ENCODE peak calls at places on chromosomes 3 and 15, in four cellular contexts. U, Y, R and W are unnamed samples.

GRCh38 chr3:80771085-80771484 is 990.4 kb downstream of the GBE1 start:
- DNase-seq in U (no peak), Y (peak; percentile 46), R (no peak), W (no peak)

GRCh38 chr3:178634975-178635374 is 98.7 kb downstream of the KCNMB2 start:
- DNase-seq in U (no peak), Y (no peak), R (no peak), W (no peak)

GRCh38 chr3:52046186-52046913 is 10.0 kb downstream of the DUSP7 start:
- DNase-seq in U (no peak), Y (no peak), R (no peak), W (no peak)

GRCh38 chr15:58980351-58980939 is 7.0 kb upstream of the RNF111 start:
- DNase-seq in U (no peak), Y (no peak), R (peak; percentile 65), W (peak; percentile 37)

GRCh38 chr15:77672110-77672509 is 39.4 kb upstream of the LINGO1 start:
- DNase-seq in U (no peak), Y (no peak), R (no peak), W (no peak)

GRCh38 chr3:153090973-153091372 is 71.1 kb upstream of the RAP2B start:
- DNase-seq in U (no peak), Y (no peak), R (no peak), W (peak; percentile 43)

GRCh38 chr15:39851505-39852082 is 68.5 kb downstream of the GPR176 start:
- DNase-seq in U (peak; percentile 52), Y (no peak), R (no peak), W (no peak)

GRCh38 chr15:99282129-99282528 is 30.8 kb downstream of the LRRC28 start:
- DNase-seq in U (no peak), Y (no peak), R (no peak), W (no peak)